ENCODE peak calls at places on chromosomes 2 and 18, in eight cellular contexts. Q is H1; N is astrocyte; K is Peyer's patch; C is CD4-positive, alpha-beta memory T cell; Z is iPS DF 6.9; T is cardiac muscle cell; R is CD4-positive, CD25-positive, alpha-beta regulatory T cell. V is an unnamed sample. For H3K4me1, the result is how much of the 10 kb centered on the place peaks cover.

GRCh38 chr18:45588831-45589558 is 26.3 kb upstream of the SLC14A2 start:
- DNase-seq in R (no peak), N (peak), Z (no peak), Q (no peak), T (peak), K (no peak), C (no peak), V (no peak)

GRCh38 chr2:30629866-30630265 is 177.4 kb downstream of the CAPN13 start:
- DNase-seq in C (no peak), K (no peak), T (peak), N (peak), Q (no peak), Z (no peak), R (no peak), V (no peak)

GRCh38 chr2:59910176-59910575 is 643.3 kb downstream of the BCL11A start:
- DNase-seq in N (no peak), Q (no peak), T (no peak), C (no peak), R (no peak), Z (no peak), K (no peak), V (no peak)

GRCh38 chr18:9104244-9104901 is 1.9 kb downstream of the NDUFV2 start:
- DNase-seq in N (no peak), R (no peak), C (no peak), T (no peak), Z (no peak), Q (no peak), K (no peak), V (no peak)

GRCh38 chr18:12742453-12742852 is 39.6 kb downstream of the PSMG2 start:
- DNase-seq in Q (no peak), N (peak), T (peak), Z (no peak), K (no peak), C (no peak), R (no peak), V (no peak)

GRCh38 chr18:10485475-10485874 is 31.0 kb downstream of the APCDD1 start:
- DNase-seq in N (no peak), K (no peak), C (no peak), T (no peak), R (no peak), Q (no peak), Z (no peak), V (no peak)

GRCh38 chr2:197085665-197086064 is 159.2 kb upstream of the PGAP1 start:
- DNase-seq in Q (no peak), N (no peak), C (no peak), Z (no peak), T (no peak), R (no peak), K (no peak), V (no peak)

GRCh38 chr18:58639751-58640427 is 11.0 kb upstream of the ALPK2 start:
- DNase-seq in C (no peak), N (peak), Z (no peak), K (no peak), T (peak), R (no peak), Q (no peak), V (no peak)

GRCh38 chr2:176852667-176853066 is 359.9 kb upstream of the HNRNPA3 start:
- DNase-seq in Q (peak), C (peak), N (no peak), Z (no peak), T (no peak), K (no peak), R (no peak), V (no peak)

GRCh38 chr2:149008381-149008780 is 30.1 kb upstream of the LYPD6B start:
- DNase-seq in Q (no peak), K (no peak), N (no peak), Z (no peak), R (no peak), T (no peak), C (no peak), V (no peak)

GRCh38 chr2:24774373-24774772 is 18.8 kb downstream of the PTRHD1 start:
- DNase-seq in Z (no peak), K (no peak), T (no peak), C (no peak), Q (no peak), N (no peak), R (no peak), V (no peak)

GRCh38 chr18:48835745-48836191 is 115.0 kb downstream of the SMAD7 start:
- DNase-seq in K (peak), Z (no peak), T (no peak), N (no peak), R (no peak), C (no peak), Q (no peak), V (peak)

GRCh38 chr2:7034313-7034712 is 117.1 kb downstream of the RNF144A start:
- DNase-seq in Q (no peak), K (no peak), N (no peak), R (no peak), Z (no peak), C (no peak), T (peak), V (no peak)

GRCh38 chr2:236302555-236302954 is 38.3 kb upstream of the ASB18 start:
- DNase-seq in Q (no peak), T (no peak), N (no peak), Z (no peak), R (no peak), C (no peak), K (no peak), V (no peak)

GRCh38 chr18:68735498-68736343 is 20.8 kb upstream of the TMX3 start:
- DNase-seq in Q (no peak), Z (no peak), C (peak), R (no peak), K (no peak), T (peak), N (peak), V (no peak)

GRCh38 chr2:181615086-181615635 is 41.7 kb downstream of the CERKL start:
- DNase-seq in T (no peak), C (no peak), K (no peak), Q (no peak), R (no peak), N (no peak), Z (no peak), V (no peak)

GRCh38 chr2:46769809-46770208 is 145.8 kb downstream of the MCFD2 start:
- DNase-seq in Q (no peak), R (no peak), N (no peak), C (no peak), T (no peak), Z (no peak), K (no peak), V (no peak)

GRCh38 chr2:24080721-24081120 is 3.9 kb downstream of the TP53I3 start:
- DNase-seq in Z (no peak), Q (no peak), K (no peak), C (no peak), R (no peak), N (no peak), T (no peak), V (no peak)

GRCh38 chr2:175926272-175926671 is 75.8 kb downstream of the LNPK start:
- DNase-seq in T (no peak), R (no peak), C (no peak), N (peak), Z (no peak), Q (no peak), K (no peak), V (no peak)

GRCh38 chr2:48693645-48694044 is 61.9 kb downstream of the LHCGR start:
- DNase-seq in Z (no peak), K (no peak), R (no peak), N (peak), C (no peak), T (no peak), Q (no peak), V (no peak)

GRCh38 chr2:86074811-86075210 is 30.9 kb downstream of the POLR1A start:
- DNase-seq in R (no peak), Q (no peak), C (no peak), T (no peak), N (no peak), Z (no peak), K (no peak), V (no peak)

GRCh38 chr2:72827999-72828646 is 2.3 kb upstream of the EXOC6B start:
- DNase-seq in Z (no peak), Q (no peak), N (peak), R (no peak), K (no peak), C (no peak), T (peak), V (no peak)

GRCh38 chr2:12718662-12719399 is 2.1 kb downstream of the TRIB2 start:
- DNase-seq in C (no peak), K (no peak), N (no peak), Q (peak), R (peak), Z (no peak), T (peak), V (no peak)

GRCh38 chr2:233929352-233929843 is 12.2 kb downstream of the TRPM8 start:
- DNase-seq in K (no peak), Z (no peak), N (no peak), R (no peak), C (no peak), Q (peak), T (peak), V (no peak)

GRCh38 chr2:46490521-46491141 is 11.3 kb downstream of the TMEM247 start:
- DNase-seq in Z (no peak), K (no peak), R (no peak), Q (peak), T (peak), C (no peak), N (peak), V (peak)

GRCh38 chr2:109137616-109138015 is 8.6 kb downstream of the SH3RF3 start:
- DNase-seq in C (no peak), T (no peak), Q (no peak), Z (no peak), K (no peak), R (no peak), N (no peak), V (no peak)

GRCh38 chr2:147345246-147345645 is 499.6 kb upstream of the ACVR2A start:
- DNase-seq in N (peak), C (no peak), Z (no peak), R (no peak), Q (no peak), K (no peak), T (peak), V (no peak)

GRCh38 chr2:230457073-230457768 is 41.2 kb downstream of the SP100 start:
- DNase-seq in K (no peak), N (no peak), T (no peak), Z (no peak), R (no peak), C (no peak), Q (no peak), V (no peak)

GRCh38 chr18:39751161-39751560 is 2185.6 kb upstream of the CELF4 start:
- DNase-seq in Z (no peak), R (no peak), Q (no peak), T (peak), K (no peak), C (no peak), N (peak), V (no peak)

GRCh38 chr2:156399950-156400703 is 36.1 kb upstream of the GPD2 start:
- DNase-seq in C (peak), N (peak), K (peak), R (no peak), T (peak), Z (peak), Q (peak), V (peak)

GRCh38 chr18:76445741-76446232 is 49.3 kb downstream of the ZNF516 start:
- DNase-seq in N (no peak), C (no peak), Z (no peak), K (no peak), T (no peak), Q (no peak), R (no peak), V (peak)

GRCh38 chr18:76443519-76444435 is 51.3 kb downstream of the ZNF516 start:
- DNase-seq in Z (no peak), N (no peak), C (no peak), R (no peak), K (no peak), T (no peak), Q (no peak), V (no peak)

GRCh38 chr18:76445275-76445674 is 49.8 kb downstream of the ZNF516 start:
- DNase-seq in R (no peak), Z (no peak), C (no peak), K (no peak), T (peak), Q (no peak), N (peak), V (no peak)

GRCh38 chr18:76446321-76446720 is 48.7 kb downstream of the ZNF516 start:
- DNase-seq in R (no peak), T (no peak), Z (no peak), C (no peak), K (no peak), N (no peak), Q (no peak), V (no peak)

DNA sequence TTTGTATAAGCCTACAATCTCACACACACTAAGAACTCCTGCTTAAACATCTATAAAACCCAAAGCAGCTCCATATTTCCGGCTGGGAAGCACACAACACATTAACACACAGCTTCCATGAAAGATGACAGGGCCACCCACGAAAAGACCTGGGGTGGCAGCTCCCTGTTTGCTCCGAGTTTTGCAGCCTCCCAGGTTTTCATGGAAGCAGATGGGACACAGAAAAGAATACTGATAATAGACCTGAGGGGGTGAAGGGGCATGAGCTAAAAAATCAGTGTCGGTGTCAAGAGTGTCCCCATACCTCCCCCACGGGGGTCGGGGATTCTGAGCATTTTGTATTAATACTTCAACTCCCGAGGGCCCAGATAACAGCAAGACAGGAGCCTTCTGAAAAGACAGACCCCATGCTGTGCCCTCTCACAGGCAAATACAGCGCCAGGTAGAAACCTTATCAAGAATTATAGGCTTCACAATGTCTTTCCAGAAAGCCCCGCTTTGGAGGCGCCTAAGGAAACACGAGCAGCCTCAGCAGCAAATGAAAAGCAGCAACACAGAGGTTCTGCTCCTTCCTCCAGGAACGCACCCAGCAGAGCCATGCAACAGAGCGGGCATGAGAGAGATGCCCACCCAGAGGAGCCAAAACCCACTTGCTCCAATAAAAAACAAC is 50.5 kb downstream of the ZNF516 start:
- DNase-seq in N (no peak), Q (no peak), R (no peak), C (no peak), Z (no peak), K (no peak), T (no peak), V (no peak)
- H3K27ac ChIP-seq in N (peak), Q (no peak), R (no peak), C (no peak), Z (no peak), K (no peak), T (no peak), V (no peak)

GRCh38 chr2:219438453-219438852 is 3.8 kb downstream of the SPEG start:
- DNase-seq in K (no peak), N (no peak), T (no peak), R (no peak), Q (no peak), C (no peak), Z (no peak), V (peak)
- H3K4me3 ChIP-seq in K (no peak), N (no peak), T (no peak), R (no peak), Q (no peak), C (no peak), Z (no peak), V (no peak)

GRCh38 chr2:127642706-127643697 is 3.0 kb upstream of the GPR17 start:
- DNase-seq in N (no peak), Q (no peak), C (no peak), K (no peak), Z (no peak), R (no peak), T (no peak), V (no peak)

GRCh38 chr2:127643698-127644660 is 2.0 kb upstream of the GPR17 start:
- DNase-seq in Q (no peak), K (no peak), C (no peak), T (no peak), N (no peak), R (no peak), Z (no peak), V (no peak)

GRCh38 chr2:127646487-127647241 is 711 bp downstream of the GPR17 start:
- DNase-seq in R (no peak), Q (no peak), K (no peak), N (no peak), C (no peak), T (no peak), Z (no peak), V (no peak)

GRCh38 chr2:127645395-127646291 is at the start of gene GPR17:
- DNase-seq in C (no peak), T (no peak), K (no peak), N (no peak), R (no peak), Z (no peak), Q (no peak), V (no peak)

DNA sequence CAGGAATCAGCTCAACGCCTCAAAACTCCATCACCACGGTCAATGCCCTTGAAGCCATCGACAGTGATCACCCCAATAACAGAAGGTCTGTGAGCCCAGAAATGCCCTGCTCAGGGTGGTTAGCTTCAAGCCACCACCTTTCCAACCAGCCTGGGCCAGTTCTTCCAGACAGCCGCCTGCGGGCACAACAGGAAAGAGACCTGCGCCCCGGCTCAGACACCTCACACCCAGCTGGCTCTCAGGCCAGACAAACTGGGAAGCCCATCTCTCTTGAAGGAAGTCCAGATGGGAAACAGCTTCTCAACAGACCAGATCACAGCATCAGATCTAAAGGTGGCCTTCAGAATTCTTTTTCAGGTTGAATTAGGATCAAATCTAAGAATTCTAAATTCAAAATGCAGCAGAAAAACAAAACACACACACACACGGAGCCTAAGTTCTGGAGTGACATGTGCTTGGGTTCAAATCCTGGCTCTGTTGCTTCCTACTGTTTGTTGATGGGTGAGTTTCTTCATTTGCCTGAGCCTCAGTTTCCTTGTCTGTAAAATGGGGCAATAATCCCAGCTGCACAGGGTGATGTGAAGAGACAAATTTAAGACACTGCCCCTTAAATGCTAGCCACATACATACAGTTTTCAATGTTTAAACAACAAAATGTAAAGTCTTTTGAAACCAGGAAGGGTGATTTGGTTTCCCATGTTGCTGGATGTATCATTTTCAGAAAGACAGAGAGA is 1.1 kb upstream of the GPR17 start:
- DNase-seq in C (no peak), R (no peak), Q (no peak), Z (no peak), T (no peak), K (no peak), N (no peak), V (no peak)
- H3K4me1 ChIP-seq in C (under half), R (under half), Q (under half), Z (under half), T (under half), K (under half), N (under half), V (under half)

DNA sequence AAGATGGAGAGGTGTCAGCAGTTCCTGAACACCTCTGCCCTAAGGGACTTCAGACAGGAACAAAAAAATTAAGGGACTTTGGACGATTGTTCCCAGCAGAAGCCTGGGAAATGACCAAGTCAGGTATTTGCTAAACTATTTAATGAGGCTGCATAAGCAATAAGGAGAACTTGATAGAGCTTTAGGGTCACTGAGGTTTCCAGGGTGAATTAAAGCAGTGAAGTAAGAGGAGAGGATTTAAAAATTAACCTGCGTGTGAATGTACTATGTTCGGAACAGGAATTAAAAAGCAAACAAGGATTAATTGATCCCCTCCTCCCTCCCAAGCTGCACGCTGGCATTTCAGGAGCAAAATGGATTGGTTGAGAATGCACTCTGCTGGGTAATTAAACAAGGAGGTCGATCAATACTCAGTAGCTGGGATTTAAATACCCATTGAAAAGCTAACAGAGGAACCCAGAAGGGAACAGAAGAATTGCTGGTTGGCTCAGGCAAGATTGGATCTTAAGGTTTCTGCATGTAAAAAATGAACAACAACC is 157.2 kb downstream of the RNF152 start:
- DNase-seq in C (no peak), T (no peak), R (no peak), Q (no peak), K (no peak), Z (no peak), N (no peak), V (no peak)
- H3K27ac ChIP-seq in C (no peak), T (no peak), R (no peak), Q (no peak), K (peak), Z (no peak), N (no peak), V (no peak)

DNA sequence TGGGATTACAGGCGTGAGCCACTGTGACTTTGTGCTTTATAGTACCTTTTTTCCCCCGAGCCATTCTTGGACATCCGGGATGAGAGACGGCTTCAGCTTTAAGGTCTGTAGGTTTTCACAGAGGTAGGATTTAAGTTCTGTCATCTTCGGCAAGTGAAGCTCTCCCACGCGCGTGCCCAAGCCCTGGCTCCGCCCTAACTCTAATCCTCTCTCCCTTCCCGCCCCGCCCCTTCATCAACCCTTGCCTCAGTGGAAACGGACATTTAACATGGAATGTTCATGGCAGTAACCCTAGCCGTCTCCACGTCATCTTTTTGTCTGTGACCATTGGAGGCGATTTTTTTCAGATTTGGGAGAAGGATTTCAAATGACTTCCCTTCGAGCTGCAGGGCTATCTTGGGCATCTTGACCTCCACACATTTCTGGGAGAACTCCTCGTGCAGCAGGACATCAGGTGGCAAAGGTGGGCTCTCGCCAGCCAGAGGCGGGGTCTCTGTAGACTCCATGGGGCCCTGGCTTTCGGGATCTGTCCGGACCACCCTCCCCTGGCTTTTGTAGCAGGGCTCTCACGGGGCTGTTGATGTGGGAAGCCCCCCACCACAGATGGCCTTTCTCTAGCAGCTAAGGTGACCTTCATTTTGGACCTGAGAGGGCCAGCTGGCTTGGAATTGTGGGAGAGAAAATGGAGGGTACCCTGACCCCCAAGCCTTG is 6.8 kb downstream of the COLEC11 start:
- DNase-seq in Z (no peak), N (no peak), C (no peak), Q (no peak), R (no peak), K (no peak), T (no peak), V (no peak)
- H3K4me3 ChIP-seq in Z (no peak), N (no peak), C (no peak), Q (no peak), R (no peak), K (no peak), T (no peak), V (no peak)

V was measured in upper lobe of right lung.